ENCODE peak calls at places on chromosome 9, in eight cellular contexts. H, L, X, Y, I, F, R and C are unnamed samples.

GRCh38 chr9:85859751-85860150 is 81.2 kb upstream of the NAA35 start:
- DNase-seq in R (no peak), Y (no peak), X (no peak), H (no peak), F (no peak), L (no peak), I (no peak), C (no peak)

GRCh38 chr9:108282872-108283271 is 572.9 kb downstream of the ACTL7B start:
- DNase-seq in I (no peak), X (no peak), L (peak), F (peak), Y (no peak), R (no peak), H (no peak), C (no peak)

GRCh38 chr9:137666950-137667670 is 48.3 kb downstream of the EHMT1 start:
- DNase-seq in R (no peak), H (no peak), L (no peak), Y (no peak), X (no peak), F (no peak), I (no peak), C (no peak)

GRCh38 chr9:133426011-133426410 is 3.8 kb downstream of the ADAMTS13 start:
- DNase-seq in X (no peak), R (no peak), L (no peak), F (no peak), H (no peak), Y (no peak), I (no peak), C (no peak)

GRCh38 chr9:114442022-114442421 is 54.2 kb upstream of the AKNA start:
- DNase-seq in F (no peak), I (no peak), L (no peak), H (no peak), Y (no peak), R (no peak), X (no peak), C (no peak)

GRCh38 chr9:128552744-128553221 is 396 bp downstream of the SPTAN1 start:
- DNase-seq in H (no peak), I (peak), R (no peak), F (peak), Y (no peak), X (no peak), L (peak), C (no peak)

GRCh38 chr9:97514531-97514930 is 13.1 kb downstream of the TMOD1 start:
- DNase-seq in L (no peak), X (no peak), Y (no peak), I (no peak), R (no peak), F (no peak), H (no peak), C (no peak)

GRCh38 chr9:5500441-5501235 is 9.7 kb upstream of the PDCD1LG2 start:
- DNase-seq in I (no peak), H (no peak), Y (no peak), L (peak), F (peak), R (peak), X (no peak), C (no peak)

GRCh38 chr9:95585824-95586223 is 69.1 kb upstream of the PTCH1 start:
- DNase-seq in Y (no peak), H (no peak), R (no peak), L (no peak), I (no peak), X (no peak), F (no peak), C (no peak)

GRCh38 chr9:95722141-95722540 is 153.3 kb upstream of the ERCC6L2 start:
- DNase-seq in H (no peak), R (no peak), Y (no peak), I (no peak), X (no peak), F (no peak), L (no peak), C (no peak)

GRCh38 chr9:128249914-128250838 is 25.6 kb downstream of the GOLGA2 start:
- DNase-seq in I (peak), R (peak), L (peak), X (peak), F (peak), H (no peak), Y (peak), C (peak)

GRCh38 chr9:131800885-131801284 is 61.0 kb upstream of the RAPGEF1 start:
- DNase-seq in F (no peak), H (no peak), L (no peak), I (no peak), X (no peak), R (no peak), Y (no peak), C (no peak)

GRCh38 chr9:36441966-36442365 is 41.9 kb upstream of the RNF38 start:
- DNase-seq in L (no peak), H (no peak), I (no peak), R (no peak), F (no peak), Y (no peak), X (no peak), C (no peak)

GRCh38 chr9:124697326-124698200 is 73.5 kb downstream of the NR6A1 start:
- DNase-seq in F (peak), L (peak), H (no peak), I (no peak), R (no peak), X (no peak), Y (no peak), C (no peak)

GRCh38 chr9:135907006-135907434 is 326 bp downstream of the CAMSAP1 start:
- DNase-seq in L (peak), I (no peak), Y (no peak), H (no peak), R (no peak), F (peak), X (no peak), C (no peak)

GRCh38 chr9:88969646-88970373 is 21.5 kb upstream of the S1PR3 start:
- DNase-seq in Y (no peak), H (no peak), L (no peak), X (no peak), I (no peak), F (no peak), R (no peak), C (no peak)

GRCh38 chr9:69379250-69379982 is 54.4 kb downstream of the ENTREP1 start:
- DNase-seq in Y (no peak), H (no peak), L (peak), F (peak), X (peak), I (no peak), R (no peak), C (no peak)

GRCh38 chr9:33781736-33782135 is 13.6 kb upstream of the PRSS3 start:
- DNase-seq in L (no peak), R (no peak), H (no peak), X (no peak), I (no peak), Y (no peak), F (no peak), C (no peak)

GRCh38 chr9:128554155-128554862 is 1.9 kb downstream of the SPTAN1 start:
- DNase-seq in Y (no peak), X (peak), F (peak), L (peak), H (peak), R (peak), I (no peak), C (no peak)

GRCh38 chr9:123689701-123690428 is 240.1 kb downstream of the DENND1A start:
- DNase-seq in R (no peak), F (no peak), X (no peak), L (no peak), H (no peak), Y (no peak), I (no peak), C (no peak)
- TF ChIP-seq CTCF in R (no peak), F (no peak), X (no peak), L (no peak), H (no peak), Y (no peak), I (no peak), C (no peak)

GRCh38 chr9:21862871-21863270 is 60.4 kb downstream of the MTAP start:
- DNase-seq in X (no peak), Y (no peak), L (no peak), R (no peak), F (no peak), H (no peak), I (no peak), C (no peak)
- TF ChIP-seq CTCF in X (no peak), Y (no peak), L (no peak), R (no peak), F (no peak), H (no peak), I (no peak), C (no peak)

DNA sequence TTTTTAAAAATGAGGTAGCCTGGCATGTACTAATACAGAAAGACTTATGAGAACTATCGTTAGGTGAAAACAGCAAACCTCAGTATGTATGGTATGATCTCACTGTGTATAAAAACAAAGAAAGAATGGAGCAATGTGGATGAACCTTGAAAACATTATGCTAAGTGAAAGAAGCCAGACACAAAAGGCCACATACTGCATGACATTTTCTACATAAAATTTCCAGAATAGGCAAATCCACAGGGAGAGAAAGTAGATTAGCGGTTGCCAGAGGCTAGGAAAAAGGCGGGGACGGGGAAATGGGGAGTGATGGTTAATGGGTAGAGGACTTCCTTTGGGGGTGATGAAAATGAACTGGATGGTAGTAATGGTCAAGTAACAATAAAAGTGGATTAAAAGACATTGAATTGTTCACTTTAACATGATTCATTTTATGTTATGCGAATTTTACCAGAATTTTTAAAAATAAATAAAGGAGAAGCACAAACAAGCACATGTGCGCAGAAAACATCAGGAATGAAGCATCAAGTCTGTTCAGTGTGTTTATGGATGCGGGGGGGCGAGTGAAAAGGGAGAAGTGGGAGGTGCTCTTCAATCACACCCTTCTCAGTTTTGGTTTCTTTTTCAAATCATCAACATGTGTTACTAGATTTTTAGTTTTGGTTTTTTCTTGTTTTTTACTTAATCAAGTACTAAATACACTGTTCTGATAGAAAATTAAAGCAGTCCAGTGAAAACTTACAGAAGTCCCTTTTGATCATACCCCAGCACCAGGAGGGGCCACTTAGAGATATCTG is 16.3 kb downstream of the ROR2 start:
- DNase-seq in R (no peak), Y (no peak), L (no peak), H (no peak), X (no peak), F (peak), I (no peak), C (no peak)
- TF ChIP-seq CTCF in R (no peak), Y (no peak), L (no peak), H (no peak), X (no peak), F (no peak), I (no peak), C (no peak)

DNA sequence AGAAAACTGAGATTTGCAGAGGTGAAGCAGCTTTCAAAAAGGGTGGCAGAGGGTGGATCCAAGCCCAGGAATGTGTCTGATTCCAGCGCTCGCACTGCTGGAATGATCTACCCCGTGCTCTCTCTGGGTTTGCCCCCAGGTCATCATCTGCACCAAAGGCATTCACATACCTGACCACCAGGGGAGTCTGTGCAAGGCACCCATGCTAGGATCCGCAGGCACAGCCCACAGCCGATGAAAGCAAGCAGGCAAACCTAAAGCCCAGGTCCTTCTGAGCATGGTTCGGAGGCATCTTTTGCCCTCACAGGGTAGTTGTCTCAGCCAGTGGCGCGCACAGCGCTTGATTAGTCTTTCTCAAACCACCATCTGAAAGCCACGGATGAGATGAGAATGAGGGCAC is 56.6 kb downstream of the TEK start:
- DNase-seq in X (no peak), I (no peak), H (no peak), L (no peak), F (no peak), Y (no peak), R (no peak), C (no peak)
- TF ChIP-seq CTCF in X (no peak), I (no peak), H (no peak), L (no peak), F (no peak), Y (no peak), R (no peak), C (no peak)

DNA sequence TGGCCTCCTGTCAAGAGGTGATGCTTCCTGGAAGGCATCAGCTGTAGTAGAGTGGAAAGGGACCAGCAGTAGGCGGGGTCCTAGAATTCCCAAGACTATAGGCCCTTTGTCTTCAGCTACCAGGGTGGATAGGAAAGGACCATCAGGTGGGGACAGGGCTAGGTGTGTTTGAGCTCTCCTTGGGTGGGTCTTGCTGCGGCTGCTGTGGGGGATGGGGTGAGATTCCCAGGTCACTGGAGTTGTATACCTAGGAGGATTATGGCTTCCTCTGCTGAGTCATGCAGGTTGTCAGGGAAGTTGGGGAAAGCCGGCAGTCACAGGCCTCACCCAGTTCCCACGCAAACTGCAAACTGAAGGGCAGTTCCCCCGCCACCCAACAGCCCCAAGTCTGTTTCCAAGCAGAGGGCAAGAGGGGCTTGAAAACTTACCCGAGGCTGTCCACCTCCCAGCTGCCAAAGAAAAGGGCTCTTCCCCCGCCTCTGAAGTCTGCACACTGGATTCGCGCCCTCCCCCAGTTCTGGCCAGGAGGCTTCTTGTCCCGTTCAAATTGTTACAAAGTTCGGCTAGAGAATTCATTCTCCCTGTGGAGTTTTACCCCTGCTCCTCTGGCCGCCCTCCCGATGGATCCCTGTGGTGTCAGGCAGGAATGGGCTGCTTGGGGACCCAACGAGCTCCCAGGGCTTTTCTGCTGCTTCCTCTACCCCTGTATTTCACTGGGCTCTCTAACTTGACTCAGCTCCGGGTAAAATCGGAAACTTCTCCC is 23.0 kb upstream of the ECM2 start:
- DNase-seq in R (no peak), X (no peak), Y (no peak), L (no peak), F (no peak), H (no peak), I (peak), C (no peak)
- TF ChIP-seq CTCF in R (no peak), X (no peak), Y (no peak), L (no peak), F (no peak), H (no peak), I (no peak), C (no peak)

GRCh38 chr9:80041821-80042220 is 470.1 kb downstream of the TLE4 start:
- DNase-seq in X (no peak), F (no peak), I (no peak), Y (no peak), L (no peak), R (no peak), H (no peak), C (no peak)
- TF ChIP-seq CTCF in X (no peak), F (no peak), I (no peak), Y (no peak), L (no peak), R (no peak), H (no peak), C (no peak)